ENCODE peak calls at places on chromosomes 11 and 22, in five cellular contexts. D is H7; F is colonic mucosa; J is NT2/D1; K is Jurkat, Clone E6-1. T is an unnamed sample.

GRCh38 chr11:28808771-28809170 is 700.6 kb downstream of the METTL15 start:
- DNase-seq in F (no peak), J (no peak), K (no peak), D (no peak), T (no peak)

GRCh38 chr11:119942021-119942420 is 195.9 kb downstream of the TRIM29 start:
- DNase-seq in F (no peak), K (no peak), D (peak), J (no peak), T (no peak)

GRCh38 chr11:7525424-7525823 is 11.6 kb downstream of the PPFIBP2 start:
- DNase-seq in K (no peak), F (no peak), J (no peak), D (no peak), T (no peak)

GRCh38 chr11:68539370-68539769 is 78.8 kb downstream of the PPP6R3 start:
- DNase-seq in D (no peak), K (no peak), J (no peak), F (no peak), T (no peak)

GRCh38 chr11:10474551-10474950 is 19.5 kb downstream of the AMPD3 start:
- DNase-seq in F (no peak), J (no peak), D (no peak), K (no peak), T (no peak)

GRCh38 chr11:83157755-83158473 is 983 bp downstream of the PCF11 start:
- DNase-seq in J (peak), D (peak), F (peak), K (peak), T (peak)

GRCh38 chr11:8822476-8822875 is 88.5 kb upstream of the AKIP1 start:
- DNase-seq in K (no peak), J (no peak), D (peak), F (no peak), T (no peak)

GRCh38 chr22:16917144-16918003 is 90.6 kb downstream of the GAB4 start:
- DNase-seq in D (peak), F (peak), K (peak), J (peak), T (peak)

GRCh38 chr11:119368121-119369034 is 13.1 kb downstream of the USP2 start:
- DNase-seq in F (peak), K (no peak), D (no peak), J (no peak), T (no peak)

GRCh38 chr11:23540101-23540561 is 679.9 kb upstream of the CCDC179 start:
- DNase-seq in F (peak), K (peak), J (no peak), D (peak), T (peak)

GRCh38 chr11:1297011-1297575 is 12.3 kb downstream of the TOLLIP start:
- DNase-seq in F (no peak), D (no peak), J (no peak), K (no peak), T (no peak)

GRCh38 chr22:33361581-33361980 is 303.4 kb upstream of the SYN3 start:
- DNase-seq in D (peak), F (no peak), K (no peak), J (no peak), T (no peak)

GRCh38 chr11:67371549-67372231 is 1.7 kb downstream of the CLCF1 start:
- DNase-seq in J (no peak), K (no peak), F (peak), D (peak), T (peak)

GRCh38 chr11:6862961-6863360 is at the start of gene OR10A2:
- DNase-seq in K (no peak), D (peak), F (no peak), J (no peak), T (no peak)

GRCh38 chr22:43313497-43314474 is 29.4 kb downstream of the SCUBE1 start:
- DNase-seq in K (no peak), D (no peak), J (no peak), F (no peak), T (no peak)

GRCh38 chr22:43706151-43706550 is 106.0 kb downstream of the EFCAB6 start:
- DNase-seq in D (no peak), J (peak), F (no peak), K (no peak), T (no peak)

GRCh38 chr11:9775393-9775780 is 111.5 kb downstream of the SWAP70 start:
- DNase-seq in D (peak), F (no peak), K (no peak), J (no peak), T (no peak)

GRCh38 chr22:39090426-39091064 is 6.5 kb upstream of the APOBEC3H start:
- DNase-seq in K (peak), D (peak), J (no peak), F (no peak), T (no peak)

GRCh38 chr11:111603633-111604130 is 1.4 kb downstream of the SIK2 start:
- DNase-seq in D (no peak), J (no peak), F (no peak), K (no peak), T (no peak)

GRCh38 chr11:117917591-117917990 is 11.6 kb downstream of the TMPRSS13 start:
- DNase-seq in F (no peak), K (no peak), D (no peak), J (no peak), T (no peak)

GRCh38 chr11:46234261-46234660 is 43.2 kb upstream of the CREB3L1 start:
- DNase-seq in J (no peak), D (peak), K (no peak), F (no peak), T (no peak)

GRCh38 chr11:19868281-19868821 is 155.7 kb downstream of the NAV2 start:
- DNase-seq in F (no peak), K (no peak), D (no peak), J (no peak), T (no peak)

DNA sequence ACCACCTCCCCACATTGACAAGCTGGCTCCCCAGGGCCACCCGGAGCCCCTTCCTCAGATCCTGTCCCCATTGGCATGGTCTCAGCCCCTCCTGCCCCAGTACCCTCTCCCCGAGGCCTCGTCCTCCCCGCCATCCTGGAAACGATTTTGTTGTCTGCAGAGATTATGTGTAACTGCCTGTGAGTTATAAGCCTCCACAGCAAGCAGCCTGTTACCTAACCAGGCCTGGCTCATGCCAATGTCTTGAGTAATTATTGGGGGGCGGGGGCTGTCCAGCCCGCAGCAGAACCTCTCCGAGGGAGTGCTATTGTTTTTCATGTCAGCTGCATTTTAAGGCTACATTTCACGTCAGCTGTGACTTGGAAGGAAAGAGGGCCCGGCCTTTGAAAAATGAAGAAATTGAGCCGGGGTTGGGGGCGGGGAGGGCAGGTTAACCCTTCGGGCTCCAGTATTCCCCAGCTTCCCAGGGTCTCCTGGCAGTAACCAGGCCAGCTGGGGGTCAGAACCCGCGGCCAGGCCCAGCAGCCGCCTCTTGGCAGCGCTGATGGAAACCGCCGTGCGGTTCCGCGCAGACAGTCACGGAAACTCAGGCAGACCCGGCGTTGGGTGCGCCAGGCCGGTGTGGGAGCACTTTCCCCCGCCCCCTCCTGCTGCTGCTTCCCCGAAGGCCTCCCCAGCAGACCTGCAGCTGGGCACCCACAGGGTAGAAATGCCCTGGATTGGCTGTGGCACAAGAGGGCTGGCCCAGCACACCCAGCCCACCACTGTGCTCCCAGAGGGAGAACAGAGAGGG is 59.5 kb downstream of the CDKN1C start:
- DNase-seq in K (no peak), F (peak), J (peak), D (peak), T (no peak)
- H3K4me3 ChIP-seq in K (no peak), F (no peak), J (no peak), D (no peak), T (no peak)

DNA sequence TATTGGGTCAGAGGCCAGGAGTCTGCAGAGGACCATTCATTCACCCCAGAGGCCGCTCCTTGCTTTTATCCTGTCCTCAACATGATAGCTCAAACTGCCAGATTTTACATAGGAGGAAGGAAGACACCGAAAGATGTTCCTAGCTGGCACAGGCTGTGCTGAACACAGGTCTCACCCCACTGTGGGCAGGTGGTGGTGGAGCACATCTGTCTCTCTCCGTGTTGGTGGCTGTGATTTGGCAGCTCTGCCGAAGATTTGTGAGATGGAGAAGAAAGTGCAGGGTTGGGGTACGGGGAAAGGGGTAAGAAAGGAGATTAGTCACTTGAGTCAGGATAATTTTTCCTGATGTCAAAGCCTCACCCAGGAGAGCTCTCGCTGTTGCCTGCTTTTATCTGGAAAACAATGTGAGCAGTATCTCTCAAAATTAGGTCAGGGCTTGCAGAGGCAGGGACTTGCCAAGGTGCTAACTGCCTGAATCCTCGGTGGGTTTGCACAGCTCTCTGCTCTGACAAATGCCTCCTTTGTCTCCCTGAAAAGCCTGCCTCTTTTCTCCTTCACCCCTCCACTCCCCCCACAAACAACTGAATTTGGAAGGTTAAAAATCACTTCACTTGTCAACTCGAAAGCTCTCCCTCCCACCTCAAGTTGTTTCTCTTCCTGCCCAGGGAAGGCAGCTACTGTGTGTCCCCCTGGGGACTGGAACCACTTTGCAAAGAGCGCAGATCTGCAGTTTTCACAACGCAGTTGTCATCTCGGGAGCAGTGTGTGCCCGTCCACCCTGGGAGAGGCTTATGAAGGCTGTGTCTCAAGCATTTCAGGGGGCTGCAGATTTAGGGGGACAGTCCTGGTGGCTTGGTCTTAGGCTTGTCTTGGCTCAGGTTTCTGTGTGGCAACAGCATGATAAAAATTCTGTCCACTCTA is 299.7 kb downstream of the ST3GAL4 start:
- DNase-seq in J (no peak), F (no peak), D (no peak), K (no peak), T (no peak)
- H3K4me3 ChIP-seq in J (no peak), F (no peak), D (no peak), K (no peak), T (no peak)

GRCh38 chr11:33694346-33695050 is 6.1 kb downstream of the C11orf91 start:
- DNase-seq in F (no peak), J (no peak), K (no peak), D (no peak), T (no peak)

GRCh38 chr11:33689506-33689905 is 11.1 kb downstream of the C11orf91 start:
- DNase-seq in K (no peak), F (no peak), D (no peak), J (no peak), T (no peak)

GRCh38 chr11:33690290-33691050 is 10.2 kb downstream of the C11orf91 start:
- DNase-seq in K (no peak), J (no peak), F (peak), D (no peak), T (no peak)

GRCh38 chr11:33691051-33691864 is 9.4 kb downstream of the C11orf91 start:
- DNase-seq in F (peak), D (no peak), J (no peak), K (no peak), T (no peak)

DNA sequence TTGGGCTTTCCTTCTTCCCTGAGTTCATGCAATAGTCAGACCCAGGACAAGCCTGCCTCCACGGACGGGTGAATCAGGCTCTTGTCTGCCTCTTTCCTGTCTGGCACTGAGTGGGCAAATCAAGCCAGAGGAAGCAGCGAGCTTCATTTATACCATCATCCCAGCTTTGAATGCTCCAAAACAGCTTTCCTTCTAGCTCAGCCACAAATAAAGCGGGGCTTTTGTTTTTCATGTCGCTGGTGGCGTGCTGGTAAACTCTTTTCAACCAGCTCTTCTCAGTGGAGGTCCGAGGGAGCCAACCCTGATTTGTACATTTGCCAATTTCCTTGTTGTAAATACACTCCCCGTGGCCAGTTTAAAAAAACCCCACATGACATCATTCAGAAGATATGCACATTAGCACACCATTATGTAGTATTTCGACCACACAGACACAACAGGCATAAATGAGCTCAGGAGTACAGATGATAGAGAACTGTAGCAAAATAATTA is 8.6 kb downstream of the C11orf91 start:
- DNase-seq in K (no peak), D (no peak), J (no peak), F (peak), T (no peak)
- H3K4me3 ChIP-seq in K (no peak), D (no peak), J (no peak), F (no peak), T (no peak)

GRCh38 chr11:128587415-128587814 is at the start of gene ETS1:
- DNase-seq in F (no peak), K (no peak), D (no peak), J (no peak), T (no peak)
- H3K4me3 ChIP-seq in F (no peak), K (no peak), D (peak), J (peak), T (no peak)

GRCh38 chr22:30572210-30572609 is 2.3 kb downstream of the GAL3ST1 start:
- DNase-seq in J (no peak), K (no peak), F (no peak), D (no peak), T (no peak)
- H3K4me3 ChIP-seq in J (no peak), K (no peak), F (no peak), D (no peak), T (no peak)

GRCh38 chr11:109421981-109422590 is at the start of gene C11orf87:
- DNase-seq in F (no peak), K (no peak), J (no peak), D (peak), T (no peak)
- H3K4me3 ChIP-seq in F (no peak), K (no peak), J (peak), D (peak), T (no peak)

GRCh38 chr11:16001899-16002426 is 354.4 kb downstream of the SOX6 start:
- DNase-seq in D (no peak), F (peak), J (no peak), K (peak), T (peak)
- H3K4me3 ChIP-seq in D (no peak), F (no peak), J (no peak), K (no peak), T (peak)

DNA sequence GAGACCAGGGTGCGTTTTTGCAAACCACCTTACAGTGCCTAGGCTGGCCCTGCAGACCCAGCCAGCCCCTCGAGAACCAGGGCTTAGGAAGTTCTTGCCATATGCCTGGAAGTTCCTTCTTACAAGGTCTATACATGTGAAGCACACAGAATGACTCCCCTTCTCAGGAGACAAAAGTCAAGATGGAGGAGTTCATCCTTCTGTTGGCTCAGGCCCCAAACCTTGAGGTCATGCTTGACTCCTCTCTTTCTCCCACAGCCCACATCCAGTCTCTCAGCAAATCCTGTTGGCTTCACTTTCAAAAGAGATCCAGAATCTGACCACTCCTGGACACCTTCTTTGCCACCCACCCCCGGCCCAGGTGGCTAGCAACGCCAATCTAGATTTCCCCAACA is 1.7 kb upstream of the CD248 start:
- DNase-seq in D (no peak), J (no peak), F (no peak), K (no peak), T (no peak)
- H3K4me3 ChIP-seq in D (no peak), J (no peak), F (no peak), K (peak), T (no peak)

GRCh38 chr22:45389546-45389945 is 23.9 kb downstream of the SMC1B start:
- DNase-seq in D (no peak), F (no peak), K (no peak), J (no peak), T (no peak)
- H3K4me3 ChIP-seq in D (no peak), F (no peak), K (no peak), J (no peak), T (no peak)

DNA sequence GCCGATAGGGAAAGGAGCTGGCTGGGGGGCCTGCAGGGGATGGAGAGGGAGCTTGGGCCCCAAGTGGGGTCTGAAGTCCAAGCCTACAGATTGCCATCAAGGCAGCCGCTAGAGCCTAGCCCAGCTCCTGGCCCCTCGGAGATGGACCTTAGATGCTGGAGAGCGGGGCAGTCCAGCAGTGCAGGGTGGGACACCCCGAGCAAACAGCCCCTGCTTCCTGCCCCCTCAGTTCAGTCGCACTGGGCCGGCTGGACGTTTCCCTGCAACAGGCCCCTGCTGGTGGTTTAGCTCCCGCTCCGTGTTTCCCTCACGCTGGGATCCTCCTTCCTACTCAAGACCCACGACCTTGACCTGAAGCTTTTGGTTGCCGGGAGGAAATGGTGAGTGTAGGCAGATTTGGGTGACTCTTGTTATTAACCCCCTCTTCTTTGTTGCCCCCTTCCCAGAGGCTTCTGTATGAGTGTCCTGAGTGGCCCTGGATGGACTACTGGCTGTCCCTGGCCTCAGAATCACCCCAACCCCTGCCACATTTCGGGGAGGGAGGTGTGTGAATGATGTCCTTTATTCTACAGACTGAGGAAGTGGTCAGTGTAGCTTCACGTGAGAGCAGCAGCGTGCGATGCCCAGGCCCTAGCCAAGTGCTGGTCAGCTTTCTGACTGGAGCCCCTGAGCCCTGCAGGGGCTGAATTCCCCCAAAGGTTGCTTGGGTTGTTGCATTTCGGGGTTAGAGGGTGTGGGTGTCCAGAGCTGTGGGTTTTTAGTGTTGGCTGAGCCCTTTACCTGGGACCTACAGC is 2.7 kb downstream of the ST3GAL4 start:
- DNase-seq in K (no peak), J (no peak), D (peak), F (no peak), T (no peak)
- H3K4me3 ChIP-seq in K (no peak), J (no peak), D (no peak), F (no peak), T (no peak)